ENCODE peak calls at places on chromosomes 13 and 19, in ten cellular contexts. N, X, B, R, A, S, H, D, U and T are unnamed samples.

GRCh38 chr19:35124098-35125060 is 8.8 kb downstream of the FXYD3 start:
- DNase-seq in N (peak), X (peak), B (peak), R (peak), A (peak), S (peak), H (peak), D (peak), U (peak), T (peak)

GRCh38 chr19:7294571-7295212 is 478 bp upstream of the INSR start:
- DNase-seq in N (peak), X (peak), B (peak), R (peak), A (no peak), S (peak), H (peak), D (peak), U (peak), T (peak)

GRCh38 chr13:107209811-107210210 is 641.9 kb upstream of the ARGLU1 start:
- DNase-seq in N (peak), X (no peak), B (no peak), R (no peak), A (peak), S (no peak), H (no peak), D (no peak), U (peak), T (no peak)

GRCh38 chr19:41479757-41480191 is 36.8 kb downstream of the ERICH4 start:
- DNase-seq in N (no peak), X (peak), B (no peak), R (peak), A (no peak), S (no peak), H (peak), D (peak), U (peak), T (peak)

GRCh38 chr19:44532819-44533218 is 3.3 kb upstream of the CEACAM20 start:
- DNase-seq in N (no peak), X (no peak), B (no peak), R (no peak), A (no peak), S (no peak), H (no peak), D (no peak), U (no peak), T (no peak)

GRCh38 chr19:35462476-35462953 is 14.5 kb downstream of the FFAR2 start:
- DNase-seq in N (no peak), X (no peak), B (peak), R (no peak), A (no peak), S (peak), H (no peak), D (no peak), U (no peak), T (no peak)

GRCh38 chr19:46983097-46983496 is 36.5 kb upstream of the NPAS1 start:
- DNase-seq in N (no peak), X (no peak), B (no peak), R (no peak), A (no peak), S (no peak), H (no peak), D (no peak), U (no peak), T (no peak)

GRCh38 chr19:34088292-34088691 is 84.0 kb upstream of the LSM14A start:
- DNase-seq in N (no peak), X (no peak), B (no peak), R (no peak), A (no peak), S (no peak), H (no peak), D (no peak), U (no peak), T (no peak)

GRCh38 chr19:1247747-1248453 is 483 bp upstream of the MIDN start:
- DNase-seq in N (peak), X (peak), B (peak), R (peak), A (no peak), S (no peak), H (peak), D (peak), U (peak), T (no peak)

GRCh38 chr19:50567882-50568281 is 353 bp downstream of the LRRC4B start:
- DNase-seq in N (no peak), X (no peak), B (no peak), R (no peak), A (no peak), S (no peak), H (no peak), D (no peak), U (no peak), T (no peak)
- H3K4me3 ChIP-seq in N (no peak), X (peak), B (peak), R (no peak), A (no peak), S (no peak), H (no peak), D (peak), U (no peak), T (peak)

DNA sequence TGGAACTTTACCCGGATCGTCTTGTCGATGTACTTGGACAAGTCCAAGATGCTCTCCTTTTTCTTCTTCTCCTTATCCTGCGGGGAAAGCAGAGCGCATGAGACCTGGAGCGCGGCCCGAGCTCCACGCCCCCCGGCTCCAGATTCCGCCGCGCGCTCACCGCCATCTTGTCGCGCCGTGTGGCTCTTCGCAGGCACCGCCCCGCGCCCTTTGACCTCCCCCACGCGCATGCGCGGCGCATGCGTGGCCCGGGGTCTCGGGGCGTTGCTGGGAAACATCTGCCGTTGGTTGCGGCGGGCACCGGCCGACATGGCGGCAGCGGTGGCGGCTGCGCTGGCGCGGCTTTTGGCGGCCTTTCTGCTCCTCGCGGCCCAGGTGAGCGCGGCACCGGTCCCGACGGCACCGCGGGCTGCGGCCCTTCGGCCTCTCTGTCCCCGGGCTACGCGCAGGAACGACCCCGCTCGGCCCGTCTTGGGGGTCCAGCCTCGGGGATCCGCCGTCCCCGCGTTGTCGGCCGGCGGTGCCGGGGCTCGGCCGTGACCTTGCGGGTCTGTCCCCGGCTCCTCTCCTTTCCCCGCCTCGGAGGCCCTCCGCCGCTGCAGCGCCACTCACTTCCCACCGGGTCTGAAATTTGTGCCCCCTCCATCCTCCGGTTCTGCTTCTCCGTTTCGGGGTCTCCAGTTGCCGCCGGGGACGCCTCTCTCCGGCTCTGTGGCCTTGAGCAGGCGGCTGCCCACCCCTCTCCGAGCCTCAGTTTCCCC is at the start of the genes LSM7 and SPPL2B:
- DNase-seq in N (peak), X (peak), B (peak), R (peak), A (peak), S (peak), H (peak), D (peak), U (peak), T (peak)
- H3K4me3 ChIP-seq in N (peak), X (peak), B (peak), R (peak), A (peak), S (peak), H (peak), D (peak), U (peak), T (peak)

GRCh38 chr13:52447815-52448552 is 2.5 kb downstream of the VPS36 start:
- DNase-seq in N (no peak), X (no peak), B (no peak), R (no peak), A (no peak), S (no peak), H (no peak), D (no peak), U (no peak), T (no peak)
- H3K4me3 ChIP-seq in N (peak), X (no peak), B (no peak), R (no peak), A (no peak), S (no peak), H (no peak), D (no peak), U (no peak), T (no peak)

GRCh38 chr19:30224689-30225606 is 147.2 kb upstream of the ZNF536 start:
- DNase-seq in N (peak), X (no peak), B (no peak), R (no peak), A (no peak), S (peak), H (no peak), D (no peak), U (no peak), T (peak)
- H3K4me3 ChIP-seq in N (peak), X (peak), B (peak), R (peak), A (peak), S (peak), H (no peak), D (no peak), U (no peak), T (peak)